ENCODE peak calls at places on chromosomes 2 and 18, in ten cellular contexts. K, C, G, D, W, P, F, L, E and N are unnamed samples.

GRCh38 chr2:10772868-10773215 is 39.7 kb downstream of the PDIA6 start:
- DNase-seq in L (no peak), K (no peak), F (no peak), E (no peak), W (no peak), P (no peak), C (no peak), D (no peak), G (no peak), N (no peak)

GRCh38 chr2:39728941-39729351 is 50.1 kb downstream of the THUMPD2 start:
- DNase-seq in W (peak), K (peak), L (peak), F (no peak), E (peak), P (no peak), D (peak), G (no peak), C (no peak), N (no peak)

GRCh38 chr2:235497096-235497495 is 3.3 kb downstream of the AGAP1 start:
- DNase-seq in C (no peak), G (no peak), L (no peak), E (no peak), K (no peak), P (no peak), D (no peak), F (no peak), W (no peak), N (no peak)

GRCh38 chr18:61531182-61531581 is 198.0 kb downstream of the CDH20 start:
- DNase-seq in G (no peak), P (no peak), W (no peak), C (no peak), K (no peak), L (no peak), D (no peak), E (no peak), F (peak), N (no peak)

GRCh38 chr18:11324956-11325873 is 175.8 kb upstream of the PIEZO2 start:
- DNase-seq in L (no peak), C (no peak), G (no peak), D (no peak), P (peak), W (no peak), E (peak), F (no peak), K (peak), N (no peak)

GRCh38 chr2:134029478-134029877 is 224.4 kb upstream of the MGAT5 start:
- DNase-seq in W (no peak), C (no peak), P (no peak), K (no peak), L (no peak), E (no peak), D (no peak), F (no peak), G (no peak), N (no peak)

GRCh38 chr2:241036964-241037421 is 38.6 kb downstream of the SNED1 start:
- DNase-seq in F (peak), P (no peak), K (no peak), L (no peak), W (no peak), C (no peak), E (peak), D (no peak), G (no peak), N (no peak)

GRCh38 chr2:25375371-25375988 is 33.8 kb upstream of the DNMT3A start:
- DNase-seq in F (no peak), E (no peak), W (no peak), P (no peak), C (no peak), K (no peak), L (no peak), G (no peak), D (no peak), N (no peak)

GRCh38 chr2:64049633-64050220 is 30.5 kb upstream of the VPS54 start:
- DNase-seq in K (peak), C (peak), D (peak), W (peak), G (no peak), E (peak), F (peak), P (peak), L (peak), N (peak)

GRCh38 chr2:125224830-125225229 is 1199.7 kb downstream of the CNTNAP5 start:
- DNase-seq in G (no peak), C (no peak), F (no peak), K (no peak), L (no peak), P (no peak), W (no peak), E (no peak), D (no peak), N (no peak)

GRCh38 chr2:189086710-189087109 is 92.9 kb downstream of the COL5A2 start:
- DNase-seq in W (no peak), K (peak), G (no peak), L (no peak), E (no peak), D (no peak), P (no peak), C (no peak), F (no peak), N (no peak)

GRCh38 chr18:55779461-55779710 is 191.4 kb upstream of the TCF4 start:
- DNase-seq in F (no peak), G (no peak), K (no peak), W (no peak), C (no peak), E (no peak), P (no peak), L (no peak), D (no peak), N (no peak)

GRCh38 chr2:143345887-143346612 is 216.8 kb downstream of the ARHGAP15 start:
- DNase-seq in C (no peak), D (no peak), P (peak), F (no peak), L (no peak), E (no peak), K (no peak), G (no peak), W (no peak), N (no peak)

GRCh38 chr18:72848534-72849237 is 19.1 kb downstream of the NETO1 start:
- DNase-seq in G (no peak), P (no peak), W (no peak), C (no peak), L (no peak), D (no peak), F (no peak), E (no peak), K (peak), N (no peak)

GRCh38 chr2:166405569-166405926 is 29.8 kb upstream of the SCN9A start:
- DNase-seq in E (no peak), D (no peak), L (no peak), K (no peak), P (no peak), W (no peak), F (no peak), C (no peak), G (no peak), N (no peak)

GRCh38 chr2:45274190-45274926 is 265.1 kb upstream of the SIX2 start:
- DNase-seq in W (no peak), F (peak), D (peak), G (no peak), E (no peak), C (peak), L (no peak), P (no peak), K (no peak), N (peak)

GRCh38 chr2:38037757-38038615 is 38.0 kb downstream of the CYP1B1 start:
- DNase-seq in L (peak), P (no peak), K (peak), D (no peak), W (peak), C (no peak), F (peak), E (peak), G (no peak), N (no peak)

GRCh38 chr2:119282966-119283511 is 59.4 kb downstream of the STEAP3 start:
- DNase-seq in W (no peak), L (no peak), C (no peak), K (no peak), F (no peak), D (no peak), G (no peak), E (no peak), P (no peak), N (no peak)

GRCh38 chr18:41993151-41993550 is 38.1 kb downstream of the PIK3C3 start:
- DNase-seq in C (no peak), K (no peak), E (no peak), W (no peak), G (no peak), D (no peak), L (no peak), F (no peak), P (no peak), N (no peak)

GRCh38 chr2:207241198-207241597 is 75.5 kb upstream of the KLF7 start:
- DNase-seq in E (peak), C (no peak), P (no peak), K (no peak), D (no peak), W (no peak), L (peak), F (no peak), G (no peak), N (no peak)

GRCh38 chr2:182887753-182888415 is 21.4 kb upstream of the FRZB start:
- DNase-seq in W (no peak), K (no peak), D (no peak), P (no peak), F (no peak), C (no peak), G (no peak), L (no peak), E (no peak), N (no peak)

GRCh38 chr2:174717273-174717672 is 47.0 kb downstream of the CHRNA1 start:
- DNase-seq in G (no peak), L (peak), E (peak), F (no peak), K (peak), W (no peak), P (no peak), C (no peak), D (peak), N (no peak)

GRCh38 chr2:5913729-5914390 is 221.7 kb downstream of the SOX11 start:
- DNase-seq in F (no peak), C (no peak), D (no peak), P (no peak), K (no peak), L (no peak), E (no peak), G (no peak), W (no peak), N (no peak)

GRCh38 chr2:190791347-190791982 is 89.2 kb upstream of the GLS start:
- DNase-seq in W (peak), P (peak), C (no peak), F (no peak), D (no peak), E (peak), K (peak), G (no peak), L (peak), N (no peak)

GRCh38 chr18:25661836-25662235 is 309.9 kb upstream of the ZNF521 start:
- DNase-seq in E (no peak), L (no peak), P (no peak), G (no peak), F (no peak), D (no peak), K (no peak), W (no peak), C (no peak), N (no peak)

GRCh38 chr2:28681216-28681981 is 70.2 kb upstream of the PPP1CB start:
- DNase-seq in L (peak), C (no peak), K (peak), P (peak), D (no peak), F (no peak), G (no peak), W (no peak), E (peak), N (peak)

GRCh38 chr2:147628971-147629421 is 215.8 kb upstream of the ACVR2A start:
- DNase-seq in D (no peak), K (no peak), F (no peak), E (no peak), W (no peak), P (no peak), L (no peak), C (no peak), G (no peak), N (no peak)

GRCh38 chr2:236607471-236608307 is 38.1 kb downstream of the ACKR3 start:
- DNase-seq in W (peak), F (no peak), L (no peak), K (peak), G (no peak), D (no peak), E (no peak), P (no peak), C (peak), N (no peak)

GRCh38 chr2:46776687-46777327 is 138.8 kb downstream of the MCFD2 start:
- DNase-seq in G (no peak), C (peak), P (peak), K (peak), F (no peak), E (peak), D (peak), L (peak), W (peak), N (no peak)

GRCh38 chr2:46367286-46367685 is 70.1 kb downstream of the EPAS1 start:
- DNase-seq in E (no peak), K (no peak), P (no peak), W (no peak), C (no peak), G (no peak), F (no peak), D (no peak), L (no peak), N (no peak)